ENCODE peak calls at places on chromosomes 11 and 22, in six cellular contexts. One of them, this sample, is unnamed.

GRCh38 chr11:133836076-133836548 is 9.2 kb downstream of the SPATA19 start:
- DNase-seq in activated CD4-positive, alpha-beta T cell treated with anti-CD3 and anti-CD28 coated beads for 48 hours: no peak
- DNase-seq in naive thymus-derived CD4-positive, alpha-beta T cell: no peak
- DNase-seq in osteocyte: no peak
- DNase-seq in iris pigment epithelial cell: no peak
- DNase-seq in effector memory CD8-positive, alpha-beta T cell: no peak
- DNase-seq in this sample: no peak

GRCh38 chr11:13110145-13110544 is 101.0 kb downstream of the RASSF10 start:
- DNase-seq in osteocyte: no peak
- DNase-seq in activated CD4-positive, alpha-beta T cell treated with anti-CD3 and anti-CD28 coated beads for 48 hours: no peak
- DNase-seq in naive thymus-derived CD4-positive, alpha-beta T cell: no peak
- DNase-seq in iris pigment epithelial cell: no peak
- DNase-seq in effector memory CD8-positive, alpha-beta T cell: no peak
- DNase-seq in this sample: no peak

GRCh38 chr22:25484916-25485315 is 79.6 kb upstream of the GRK3 start:
- DNase-seq in naive thymus-derived CD4-positive, alpha-beta T cell: no peak
- DNase-seq in iris pigment epithelial cell: no peak
- DNase-seq in osteocyte: no peak
- DNase-seq in effector memory CD8-positive, alpha-beta T cell: no peak
- DNase-seq in activated CD4-positive, alpha-beta T cell treated with anti-CD3 and anti-CD28 coated beads for 48 hours: no peak
- DNase-seq in this sample: no peak

GRCh38 chr22:44099696-44100095 is 75.6 kb downstream of the PARVB start:
- DNase-seq in iris pigment epithelial cell: no peak
- DNase-seq in naive thymus-derived CD4-positive, alpha-beta T cell: no peak
- DNase-seq in effector memory CD8-positive, alpha-beta T cell: no peak
- DNase-seq in osteocyte: no peak
- DNase-seq in activated CD4-positive, alpha-beta T cell treated with anti-CD3 and anti-CD28 coated beads for 48 hours: no peak
- DNase-seq in this sample: no peak

GRCh38 chr22:20796731-20797130 is 22.8 kb downstream of the SERPIND1 start:
- DNase-seq in naive thymus-derived CD4-positive, alpha-beta T cell: no peak
- DNase-seq in iris pigment epithelial cell: no peak
- DNase-seq in osteocyte: no peak
- DNase-seq in activated CD4-positive, alpha-beta T cell treated with anti-CD3 and anti-CD28 coated beads for 48 hours: no peak
- DNase-seq in effector memory CD8-positive, alpha-beta T cell: no peak
- DNase-seq in this sample: no peak

GRCh38 chr11:125272822-125273221 is 108.3 kb downstream of the PKNOX2 start:
- DNase-seq in effector memory CD8-positive, alpha-beta T cell: no peak
- DNase-seq in osteocyte: no peak
- DNase-seq in iris pigment epithelial cell: no peak
- DNase-seq in naive thymus-derived CD4-positive, alpha-beta T cell: no peak
- DNase-seq in activated CD4-positive, alpha-beta T cell treated with anti-CD3 and anti-CD28 coated beads for 48 hours: no peak
- DNase-seq in this sample: no peak

GRCh38 chr11:130203766-130204702 is 44.5 kb downstream of the ST14 start:
- DNase-seq in osteocyte: no peak
- DNase-seq in activated CD4-positive, alpha-beta T cell treated with anti-CD3 and anti-CD28 coated beads for 48 hours: no peak
- DNase-seq in naive thymus-derived CD4-positive, alpha-beta T cell: no peak
- DNase-seq in iris pigment epithelial cell: no peak
- DNase-seq in effector memory CD8-positive, alpha-beta T cell: no peak
- DNase-seq in this sample: no peak

GRCh38 chr11:981764-982163 is 54.8 kb downstream of the MUC6 start:
- DNase-seq in osteocyte: no peak
- DNase-seq in effector memory CD8-positive, alpha-beta T cell: no peak
- DNase-seq in activated CD4-positive, alpha-beta T cell treated with anti-CD3 and anti-CD28 coated beads for 48 hours: no peak
- DNase-seq in naive thymus-derived CD4-positive, alpha-beta T cell: no peak
- DNase-seq in iris pigment epithelial cell: no peak
- DNase-seq in this sample: no peak

GRCh38 chr11:19953909-19954308 is 206.4 kb downstream of the DBX1 start:
- DNase-seq in naive thymus-derived CD4-positive, alpha-beta T cell: no peak
- DNase-seq in iris pigment epithelial cell: peak; percentile 90
- DNase-seq in activated CD4-positive, alpha-beta T cell treated with anti-CD3 and anti-CD28 coated beads for 48 hours: no peak
- DNase-seq in osteocyte: no peak
- DNase-seq in effector memory CD8-positive, alpha-beta T cell: no peak
- DNase-seq in this sample: no peak

GRCh38 chr11:62337682-62338181 is 484 bp downstream of the ASRGL1 start:
- DNase-seq in naive thymus-derived CD4-positive, alpha-beta T cell: peak; percentile 13
- DNase-seq in osteocyte: no peak
- DNase-seq in effector memory CD8-positive, alpha-beta T cell: no peak
- DNase-seq in iris pigment epithelial cell: no peak
- DNase-seq in activated CD4-positive, alpha-beta T cell treated with anti-CD3 and anti-CD28 coated beads for 48 hours: peak; percentile 18
- DNase-seq in this sample: peak; percentile 43

GRCh38 chr11:76752321-76753175 is 30.6 kb upstream of the TSKU start:
- DNase-seq in osteocyte: peak; percentile 88
- DNase-seq in naive thymus-derived CD4-positive, alpha-beta T cell: no peak
- DNase-seq in iris pigment epithelial cell: peak; percentile 72
- DNase-seq in effector memory CD8-positive, alpha-beta T cell: no peak
- DNase-seq in activated CD4-positive, alpha-beta T cell treated with anti-CD3 and anti-CD28 coated beads for 48 hours: no peak
- DNase-seq in this sample: peak; percentile 93

GRCh38 chr22:32331236-32331917 is 26.3 kb upstream of the RFPL3 start:
- DNase-seq in effector memory CD8-positive, alpha-beta T cell: no peak
- DNase-seq in osteocyte: peak; percentile 49
- DNase-seq in activated CD4-positive, alpha-beta T cell treated with anti-CD3 and anti-CD28 coated beads for 48 hours: no peak
- DNase-seq in naive thymus-derived CD4-positive, alpha-beta T cell: no peak
- DNase-seq in iris pigment epithelial cell: no peak
- DNase-seq in this sample: no peak

This sample was measured in testis.